ENCODE peak calls at places on chromosome 12, in eight cellular contexts. Z is psoas muscle, N is stomach, Q is left ventricle myocardium inferior, X is endodermal cell, E is ovary, C is uterus, L is cardiac fibroblast. U is an unnamed sample.

GRCh38 chr12:95881331-95881955 is 22.7 kb downstream of the SNRPF start:
- DNase-seq in Z (no peak), N (no peak), Q (no peak), X (no peak), E (no peak), C (no peak), L (no peak), U (peak; percentile 46)

GRCh38 chr12:3559601-3560294 is 68.7 kb downstream of the PRMT8 start:
- DNase-seq in Z (no peak), N (no peak), Q (no peak), X (peak; percentile 49), E (no peak), C (no peak), L (no peak), U (no peak)

GRCh38 chr12:39239484-39240143 is 203.3 kb downstream of the KIF21A start:
- DNase-seq in Z (no peak), N (no peak), Q (no peak), X (no peak), E (no peak), C (no peak), L (no peak), U (no peak)

GRCh38 chr12:70724444-70724843 is 87.2 kb upstream of the PTPRB start:
- DNase-seq in Z (no peak), N (no peak), Q (no peak), X (no peak), E (no peak), C (no peak), L (peak; percentile 10), U (no peak)

GRCh38 chr12:120321382-120322202 is 6.0 kb downstream of the PLA2G1B start:
- DNase-seq in Z (no peak), N (peak; percentile 51), Q (no peak), X (no peak), E (no peak), C (no peak), L (no peak), U (no peak)

GRCh38 chr12:106110626-106111300 is 28.0 kb downstream of the NUAK1 start:
- DNase-seq in Z (no peak), N (no peak), Q (no peak), X (no peak), E (no peak), C (no peak), L (no peak), U (no peak)

GRCh38 chr12:132014092-132014914 is 64.6 kb downstream of the EP400 start:
- DNase-seq in Z (no peak), N (no peak), Q (no peak), X (no peak), E (no peak), C (no peak), L (no peak), U (no peak)

GRCh38 chr12:32494676-32495075 is 95.3 kb downstream of the FGD4 start:
- DNase-seq in Z (no peak), N (no peak), Q (no peak), X (no peak), E (no peak), C (no peak), L (peak; percentile 21), U (no peak)

GRCh38 chr12:52615208-52615868 is 3.0 kb downstream of the KRT73 start:
- DNase-seq in Z (no peak), N (no peak), Q (no peak), X (no peak), E (no peak), C (no peak), L (no peak), U (no peak)

GRCh38 chr12:112063264-112063663 is 45.3 kb downstream of the NAA25 start:
- DNase-seq in Z (no peak), N (no peak), Q (no peak), X (no peak), E (no peak), C (no peak), L (no peak), U (no peak)

GRCh38 chr12:111033281-111034147 is 113.1 kb upstream of the MYL2 start:
- DNase-seq in Z (no peak), N (no peak), Q (no peak), X (peak; percentile 90), E (no peak), C (no peak), L (no peak), U (no peak)
- H3K4me3 ChIP-seq in Z (peak overlapping the region; percentile 52), N (peak overlapping the region; percentile 44), Q (peak overlapping the region; percentile 56), X (peak overlapping the region; percentile 85), E (no peak overlapping the region), C (no peak overlapping the region), L (no peak overlapping the region), U (no peak overlapping the region)

DNA sequence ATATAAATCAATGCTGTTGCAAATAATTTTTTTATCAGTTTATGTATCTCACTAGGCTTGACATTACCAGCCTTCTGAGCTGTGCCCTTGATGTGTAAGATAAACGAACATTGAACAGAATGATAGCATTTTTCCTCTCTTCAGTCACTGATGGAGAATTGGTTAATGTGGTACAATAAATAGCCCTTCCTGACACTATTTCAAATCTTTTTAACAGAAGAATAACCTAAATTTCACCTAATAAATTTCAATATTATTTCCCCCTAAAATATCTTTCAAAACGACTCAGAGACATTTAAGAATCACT is 2.2 kb upstream of the ATP2B1 start:
- DNase-seq in Z (no peak), N (no peak), Q (no peak), X (no peak), E (no peak), C (no peak), L (no peak), U (no peak)
- H3K4me3 ChIP-seq in Z (peak overlapping the region; percentile 91), N (peak overlapping the region; percentile 83), Q (peak overlapping the region; percentile 93), X (peak overlapping the region; percentile 92), E (no peak overlapping the region), C (no peak overlapping the region), L (no peak overlapping the region), U (peak overlapping the region; percentile 95)

DNA sequence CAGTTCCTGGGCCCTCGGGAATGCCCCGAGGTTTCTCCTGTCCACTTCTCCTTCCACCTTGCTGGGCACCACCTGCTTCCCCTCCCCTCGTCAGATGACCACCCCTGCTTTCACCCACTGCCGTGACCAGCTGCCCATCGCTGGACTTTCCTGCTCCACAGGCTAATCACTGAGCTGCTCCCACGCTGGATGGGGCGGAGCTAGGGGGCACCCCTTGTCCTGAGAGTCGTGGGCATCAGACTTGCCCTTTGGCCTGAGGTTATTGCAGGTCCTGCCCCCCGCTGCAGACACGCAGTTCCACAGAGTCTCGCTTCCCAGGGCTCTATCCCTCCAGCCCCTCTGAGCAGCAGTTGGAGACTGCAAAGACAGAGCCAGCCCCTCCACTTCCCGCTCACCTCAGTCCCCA is 427 bp downstream of the SLC6A12 start:
- DNase-seq in Z (no peak), N (no peak), Q (no peak), X (no peak), E (no peak), C (no peak), L (no peak), U (no peak)
- H3K4me3 ChIP-seq in Z (no peak overlapping the region), N (peak overlapping the region; percentile 13), Q (no peak overlapping the region), X (no peak overlapping the region), E (no peak overlapping the region), C (no peak overlapping the region), L (no peak overlapping the region), U (no peak overlapping the region)

GRCh38 chr12:6754406-6754805 is 1.5 kb upstream of the MLF2 start:
- DNase-seq in Z (no peak), N (no peak), Q (no peak), X (no peak), E (no peak), C (no peak), L (no peak), U (no peak)

GRCh38 chr12:6752181-6752930 is 585 bp downstream of the MLF2 start:
- DNase-seq in Z (no peak), N (no peak), Q (peak; percentile 55), X (peak; percentile 69), E (no peak), C (peak; percentile 27), L (peak; percentile 63), U (no peak)

GRCh38 chr12:6751767-6752166 is 1.2 kb downstream of the MLF2 start:
- DNase-seq in Z (no peak), N (no peak), Q (no peak), X (no peak), E (no peak), C (peak; percentile 29), L (no peak), U (no peak)

GRCh38 chr12:6752931-6753771 is at the start of gene MLF2:
- DNase-seq in Z (peak; percentile 99), N (peak; percentile 98), Q (peak; percentile 98), X (peak; percentile 100), E (peak; percentile 99), C (peak; percentile 99), L (peak; percentile 100), U (peak; percentile 98)

DNA sequence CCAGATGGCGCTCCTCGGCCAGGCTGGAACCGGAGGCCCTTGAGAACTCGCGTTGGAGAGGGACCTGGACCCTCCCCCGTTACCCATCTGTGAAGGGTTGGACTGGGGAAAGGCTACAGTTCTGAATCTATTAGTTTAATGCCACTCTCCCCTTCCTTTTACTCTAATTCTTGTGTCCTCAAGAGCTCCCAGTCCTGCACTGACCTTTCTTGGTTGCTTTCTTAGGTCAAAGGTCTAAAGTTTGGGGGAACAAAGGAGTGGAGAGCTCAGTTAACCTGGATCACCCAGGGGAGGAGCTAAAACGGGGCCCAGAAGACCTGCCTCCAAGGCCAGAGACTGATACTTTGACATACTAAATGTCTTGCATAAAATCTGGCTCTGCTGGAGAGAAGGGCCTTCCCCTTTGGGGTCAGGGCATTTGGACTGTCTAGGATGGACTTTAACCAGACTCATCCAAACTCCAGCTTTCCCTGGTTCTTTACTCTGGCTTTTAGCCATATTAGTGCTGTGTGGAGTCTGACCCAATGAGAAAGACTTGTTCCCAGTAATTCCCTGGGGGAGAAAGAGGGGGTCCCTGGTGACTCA is 923 bp upstream of the MLF2 start:
- DNase-seq in Z (no peak), N (no peak), Q (no peak), X (no peak), E (peak; percentile 60), C (no peak), L (no peak), U (no peak)
- H3K4me3 ChIP-seq in Z (peak overlapping the region; percentile 99), N (peak overlapping the region; percentile 87), Q (peak overlapping the region; percentile 99), X (peak overlapping the region; percentile 53), E (no peak overlapping the region), C (peak overlapping the region; percentile 84), L (no peak overlapping the region), U (no peak overlapping the region)

GRCh38 chr12:51216652-51217051 is 1.2 kb downstream of the POU6F1 start:
- DNase-seq in Z (no peak), N (no peak), Q (no peak), X (no peak), E (peak; percentile 21), C (no peak), L (no peak), U (no peak)
- H3K4me3 ChIP-seq in Z (peak overlapping the region; percentile 75), N (peak overlapping the region; percentile 83), Q (peak overlapping the region; percentile 91), X (peak overlapping the region; percentile 78), E (peak overlapping the region; percentile 64), C (peak overlapping the region; percentile 86), L (peak overlapping the region; percentile 73), U (peak overlapping the region; percentile 67)